ENCODE peak calls at places on chromosomes 11 and 22, in nine cellular contexts. One of them, this sample, is unnamed.

GRCh38 chr22:46149493-46149997 is 781 bp upstream of the PPARA start:
- DNase-seq in suprapubic skin: peak
- DNase-seq in brain microvascular endothelial cell: no peak
- DNase-seq in IMR-90: no peak
- DNase-seq in neural progenitor cell: peak
- DNase-seq in mucosa of descending colon: peak
- DNase-seq in HepG2: no peak
- DNase-seq in retinal pigment epithelial cell: peak
- DNase-seq in adrenal gland: peak
- DNase-seq in this sample: no peak

GRCh38 chr11:129190087-129190486 is 2.0 kb downstream of the ARHGAP32 start:
- DNase-seq in suprapubic skin: no peak
- DNase-seq in brain microvascular endothelial cell: no peak
- DNase-seq in IMR-90: no peak
- DNase-seq in neural progenitor cell: no peak
- DNase-seq in mucosa of descending colon: no peak
- DNase-seq in HepG2: no peak
- DNase-seq in retinal pigment epithelial cell: no peak
- DNase-seq in adrenal gland: no peak
- DNase-seq in this sample: no peak

GRCh38 chr11:100632970-100633452 is 54.1 kb upstream of the ARHGAP42 start:
- DNase-seq in suprapubic skin: peak
- DNase-seq in brain microvascular endothelial cell: peak
- DNase-seq in IMR-90: peak
- DNase-seq in neural progenitor cell: no peak
- DNase-seq in mucosa of descending colon: no peak
- DNase-seq in HepG2: peak
- DNase-seq in retinal pigment epithelial cell: peak
- DNase-seq in adrenal gland: peak
- DNase-seq in this sample: peak

GRCh38 chr11:45885274-45885920 is at the start of gene MAPK8IP1:
- DNase-seq in suprapubic skin: no peak
- DNase-seq in brain microvascular endothelial cell: no peak
- DNase-seq in IMR-90: no peak
- DNase-seq in neural progenitor cell: peak
- DNase-seq in mucosa of descending colon: peak
- DNase-seq in HepG2: peak
- DNase-seq in retinal pigment epithelial cell: no peak
- DNase-seq in adrenal gland: peak
- DNase-seq in this sample: no peak

GRCh38 chr11:45489281-45489906 is 176.0 kb downstream of the CHST1 start:
- DNase-seq in suprapubic skin: peak
- DNase-seq in brain microvascular endothelial cell: no peak
- DNase-seq in IMR-90: no peak
- DNase-seq in neural progenitor cell: no peak
- DNase-seq in mucosa of descending colon: no peak
- DNase-seq in HepG2: no peak
- DNase-seq in retinal pigment epithelial cell: no peak
- DNase-seq in adrenal gland: peak
- DNase-seq in this sample: no peak

GRCh38 chr11:75547617-75548054 is 14.4 kb upstream of the SERPINH1 start:
- DNase-seq in suprapubic skin: no peak
- DNase-seq in brain microvascular endothelial cell: no peak
- DNase-seq in IMR-90: peak
- DNase-seq in neural progenitor cell: peak
- DNase-seq in mucosa of descending colon: no peak
- DNase-seq in HepG2: peak
- DNase-seq in retinal pigment epithelial cell: no peak
- DNase-seq in adrenal gland: peak
- DNase-seq in this sample: peak

GRCh38 chr22:40240160-40240559 is 62.4 kb downstream of the TNRC6B start:
- DNase-seq in suprapubic skin: no peak
- DNase-seq in brain microvascular endothelial cell: no peak
- DNase-seq in IMR-90: no peak
- DNase-seq in neural progenitor cell: peak
- DNase-seq in mucosa of descending colon: no peak
- DNase-seq in HepG2: no peak
- DNase-seq in retinal pigment epithelial cell: no peak
- DNase-seq in adrenal gland: no peak
- DNase-seq in this sample: no peak

GRCh38 chr11:11215944-11216343 is 137.1 kb downstream of the CSNK2A3 start:
- DNase-seq in suprapubic skin: no peak
- DNase-seq in brain microvascular endothelial cell: no peak
- DNase-seq in IMR-90: no peak
- DNase-seq in neural progenitor cell: peak
- DNase-seq in mucosa of descending colon: no peak
- DNase-seq in HepG2: peak
- DNase-seq in retinal pigment epithelial cell: no peak
- DNase-seq in adrenal gland: no peak
- DNase-seq in this sample: no peak

GRCh38 chr22:46053563-46054090 is 76.7 kb upstream of the WNT7B start:
- DNase-seq in suprapubic skin: peak
- DNase-seq in brain microvascular endothelial cell: no peak
- DNase-seq in IMR-90: peak
- DNase-seq in neural progenitor cell: no peak
- DNase-seq in mucosa of descending colon: peak
- DNase-seq in HepG2: no peak
- DNase-seq in retinal pigment epithelial cell: no peak
- DNase-seq in adrenal gland: peak
- DNase-seq in this sample: no peak

GRCh38 chr11:107598225-107599139 is 7.5 kb downstream of the ELMOD1 start:
- DNase-seq in suprapubic skin: no peak
- DNase-seq in brain microvascular endothelial cell: no peak
- DNase-seq in IMR-90: no peak
- DNase-seq in neural progenitor cell: peak
- DNase-seq in mucosa of descending colon: no peak
- DNase-seq in HepG2: no peak
- DNase-seq in retinal pigment epithelial cell: no peak
- DNase-seq in adrenal gland: no peak
- DNase-seq in this sample: no peak

GRCh38 chr11:119940401-119940976 is 197.4 kb downstream of the TRIM29 start:
- DNase-seq in suprapubic skin: no peak
- DNase-seq in brain microvascular endothelial cell: no peak
- DNase-seq in IMR-90: no peak
- DNase-seq in neural progenitor cell: no peak
- DNase-seq in mucosa of descending colon: no peak
- DNase-seq in HepG2: no peak
- DNase-seq in retinal pigment epithelial cell: no peak
- DNase-seq in adrenal gland: no peak
- DNase-seq in this sample: no peak

GRCh38 chr11:130782361-130783221 is 133.7 kb downstream of the SNX19 start:
- DNase-seq in suprapubic skin: no peak
- DNase-seq in brain microvascular endothelial cell: peak
- DNase-seq in IMR-90: peak
- DNase-seq in neural progenitor cell: peak
- DNase-seq in mucosa of descending colon: no peak
- DNase-seq in HepG2: no peak
- DNase-seq in retinal pigment epithelial cell: peak
- DNase-seq in adrenal gland: no peak
- DNase-seq in this sample: no peak

GRCh38 chr11:117519590-117519989 is 191.9 kb downstream of the CEP164 start:
- DNase-seq in suprapubic skin: no peak
- DNase-seq in brain microvascular endothelial cell: no peak
- DNase-seq in IMR-90: no peak
- DNase-seq in neural progenitor cell: no peak
- DNase-seq in mucosa of descending colon: no peak
- DNase-seq in HepG2: no peak
- DNase-seq in retinal pigment epithelial cell: no peak
- DNase-seq in adrenal gland: no peak
- DNase-seq in this sample: no peak

GRCh38 chr11:116750070-116750718 is 22.6 kb downstream of the BUD13 start:
- DNase-seq in suprapubic skin: no peak
- DNase-seq in brain microvascular endothelial cell: no peak
- DNase-seq in IMR-90: no peak
- DNase-seq in neural progenitor cell: no peak
- DNase-seq in mucosa of descending colon: no peak
- DNase-seq in HepG2: no peak
- DNase-seq in retinal pigment epithelial cell: no peak
- DNase-seq in adrenal gland: no peak
- DNase-seq in this sample: no peak

GRCh38 chr11:63785823-63786222 is 17.2 kb upstream of the ZFTA start:
- DNase-seq in suprapubic skin: no peak
- DNase-seq in brain microvascular endothelial cell: no peak
- DNase-seq in IMR-90: no peak
- DNase-seq in neural progenitor cell: no peak
- DNase-seq in mucosa of descending colon: no peak
- DNase-seq in HepG2: no peak
- DNase-seq in retinal pigment epithelial cell: no peak
- DNase-seq in adrenal gland: no peak
- DNase-seq in this sample: no peak

GRCh38 chr22:48832592-48832991 is 995.1 kb downstream of the BRD1 start:
- DNase-seq in suprapubic skin: no peak
- DNase-seq in brain microvascular endothelial cell: no peak
- DNase-seq in IMR-90: no peak
- DNase-seq in neural progenitor cell: no peak
- DNase-seq in mucosa of descending colon: no peak
- DNase-seq in HepG2: no peak
- DNase-seq in retinal pigment epithelial cell: no peak
- DNase-seq in adrenal gland: no peak
- DNase-seq in this sample: no peak

GRCh38 chr22:22346401-22347107 is 102.0 kb downstream of the VPREB1 start:
- DNase-seq in suprapubic skin: no peak
- DNase-seq in brain microvascular endothelial cell: no peak
- DNase-seq in IMR-90: no peak
- DNase-seq in neural progenitor cell: no peak
- DNase-seq in mucosa of descending colon: no peak
- DNase-seq in HepG2: no peak
- DNase-seq in retinal pigment epithelial cell: no peak
- DNase-seq in adrenal gland: no peak
- DNase-seq in this sample: no peak

DNA sequence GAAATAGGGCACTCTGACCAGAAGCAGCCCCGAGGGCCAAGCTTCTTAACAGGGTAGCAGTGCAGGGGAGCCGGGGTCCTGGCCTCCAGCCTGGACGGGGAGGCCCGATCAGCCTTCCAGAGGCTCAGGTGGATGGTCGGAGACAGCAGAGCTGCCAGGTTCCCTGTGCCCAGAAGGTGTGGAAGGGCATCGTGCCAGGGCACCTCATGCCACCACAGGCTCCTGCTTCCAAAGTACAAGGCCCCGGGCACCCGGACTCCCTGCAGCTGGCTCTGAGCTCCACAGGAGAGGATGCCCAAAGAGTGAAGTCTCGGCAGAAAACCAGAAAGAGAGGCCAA is 14.3 kb downstream of the EHD1 start:
- DNase-seq in suprapubic skin: no peak
- DNase-seq in brain microvascular endothelial cell: no peak
- DNase-seq in IMR-90: no peak
- DNase-seq in neural progenitor cell: no peak
- DNase-seq in mucosa of descending colon: no peak
- DNase-seq in HepG2: no peak
- DNase-seq in retinal pigment epithelial cell: no peak
- DNase-seq in adrenal gland: no peak
- DNase-seq in this sample: no peak
- H3K4me3 ChIP-seq in suprapubic skin: peak
- H3K4me3 ChIP-seq in brain microvascular endothelial cell: no peak
- H3K4me3 ChIP-seq in IMR-90: no peak
- H3K4me3 ChIP-seq in neural progenitor cell: no peak
- H3K4me3 ChIP-seq in mucosa of descending colon: no peak
- H3K4me3 ChIP-seq in HepG2: no peak
- H3K4me3 ChIP-seq in retinal pigment epithelial cell: no peak
- H3K4me3 ChIP-seq in adrenal gland: peak
- H3K4me3 ChIP-seq in this sample: no peak

DNA sequence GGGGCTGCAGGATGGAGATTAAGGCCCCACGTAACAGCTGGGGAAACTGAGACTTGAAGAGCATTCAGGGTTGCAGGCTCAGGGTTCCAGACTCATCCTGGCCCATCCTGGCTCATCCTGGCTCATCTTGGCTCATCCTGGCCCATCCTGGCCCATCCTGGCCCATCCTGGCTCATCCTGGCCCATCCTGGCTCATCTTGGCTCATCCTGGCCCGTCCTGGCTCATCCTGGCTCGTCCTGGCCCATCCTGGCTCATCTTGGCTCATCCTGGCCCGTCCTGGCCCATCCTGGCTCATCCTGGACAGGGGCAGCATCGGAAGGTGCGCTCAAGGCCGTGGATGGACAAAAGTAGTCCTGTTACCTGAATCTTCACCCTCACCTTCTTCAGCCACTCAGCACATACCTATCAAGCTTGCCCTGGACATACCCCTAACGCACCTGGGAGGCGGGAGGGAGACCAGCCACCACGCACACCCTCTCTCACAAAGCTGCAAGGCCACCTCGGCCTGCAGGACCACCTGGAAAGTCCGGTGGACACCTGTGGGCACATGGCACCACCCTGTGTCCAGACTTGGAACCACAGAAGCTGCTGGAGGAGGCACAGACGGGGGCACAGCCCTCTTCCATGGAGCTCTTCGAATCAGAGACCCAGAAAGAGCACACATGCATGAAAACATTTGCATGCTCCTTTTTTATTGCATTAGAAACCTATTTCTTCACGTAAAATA is 20.3 kb upstream of the NLRP6 start:
- DNase-seq in suprapubic skin: no peak
- DNase-seq in brain microvascular endothelial cell: no peak
- DNase-seq in IMR-90: no peak
- DNase-seq in neural progenitor cell: no peak
- DNase-seq in mucosa of descending colon: no peak
- DNase-seq in HepG2: peak
- DNase-seq in retinal pigment epithelial cell: no peak
- DNase-seq in adrenal gland: peak
- DNase-seq in this sample: no peak
- TF ChIP-seq CTCF in suprapubic skin: no peak
- TF ChIP-seq CTCF in brain microvascular endothelial cell: peak
- TF ChIP-seq CTCF in IMR-90: peak
- TF ChIP-seq CTCF in neural progenitor cell: no peak
- TF ChIP-seq CTCF in mucosa of descending colon: no peak
- TF ChIP-seq CTCF in HepG2: peak
- TF ChIP-seq CTCF in retinal pigment epithelial cell: peak
- TF ChIP-seq CTCF in adrenal gland: no peak
- TF ChIP-seq CTCF in this sample: peak

GRCh38 chr22:42857845-42858481 is 890 bp upstream of the ARFGAP3 start:
- DNase-seq in suprapubic skin: no peak
- DNase-seq in brain microvascular endothelial cell: no peak
- DNase-seq in IMR-90: no peak
- DNase-seq in neural progenitor cell: no peak
- DNase-seq in mucosa of descending colon: no peak
- DNase-seq in HepG2: peak
- DNase-seq in retinal pigment epithelial cell: no peak
- DNase-seq in adrenal gland: peak
- DNase-seq in this sample: no peak
- H3K4me3 ChIP-seq in suprapubic skin: peak
- H3K4me3 ChIP-seq in brain microvascular endothelial cell: no peak
- H3K4me3 ChIP-seq in IMR-90: no peak
- H3K4me3 ChIP-seq in neural progenitor cell: no peak
- H3K4me3 ChIP-seq in mucosa of descending colon: peak
- H3K4me3 ChIP-seq in HepG2: no peak
- H3K4me3 ChIP-seq in retinal pigment epithelial cell: no peak
- H3K4me3 ChIP-seq in adrenal gland: peak
- H3K4me3 ChIP-seq in this sample: no peak

DNA sequence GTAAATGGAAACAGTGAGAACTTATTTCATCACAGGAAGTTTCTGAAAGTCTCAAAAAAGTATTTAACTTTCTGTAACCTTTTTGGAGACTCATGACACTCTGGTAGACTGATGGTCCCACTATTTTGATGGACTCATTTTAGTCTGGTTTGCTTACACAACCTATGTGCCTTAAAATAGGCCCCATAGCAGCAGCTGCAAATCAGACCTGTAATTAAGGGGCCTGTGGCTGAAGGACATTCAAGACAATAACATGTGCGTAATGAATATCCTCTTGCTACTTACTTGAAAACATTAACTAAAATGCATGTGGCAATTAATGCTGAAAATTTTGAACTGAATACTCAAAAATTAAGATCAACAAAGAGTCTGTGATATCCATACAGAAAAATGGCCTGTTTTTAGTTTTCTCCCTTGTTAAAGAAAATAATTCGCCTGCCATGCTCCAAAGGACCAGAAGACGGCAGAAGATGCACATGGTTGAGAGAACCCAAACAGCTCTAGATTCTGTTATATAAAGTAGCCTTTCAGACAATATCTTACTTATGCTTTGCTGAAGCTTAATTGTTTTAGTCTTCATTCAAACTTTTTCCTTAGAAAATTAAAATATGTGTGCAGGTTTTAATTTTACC is 568.5 kb downstream of the KCNA4 start:
- DNase-seq in suprapubic skin: no peak
- DNase-seq in brain microvascular endothelial cell: peak
- DNase-seq in IMR-90: peak
- DNase-seq in neural progenitor cell: peak
- DNase-seq in mucosa of descending colon: no peak
- DNase-seq in HepG2: no peak
- DNase-seq in retinal pigment epithelial cell: no peak
- DNase-seq in adrenal gland: peak
- DNase-seq in this sample: no peak
- TF ChIP-seq CTCF in suprapubic skin: peak
- TF ChIP-seq CTCF in brain microvascular endothelial cell: peak
- TF ChIP-seq CTCF in IMR-90: peak
- TF ChIP-seq CTCF in neural progenitor cell: peak
- TF ChIP-seq CTCF in mucosa of descending colon: no peak
- TF ChIP-seq CTCF in HepG2: peak
- TF ChIP-seq CTCF in retinal pigment epithelial cell: peak
- TF ChIP-seq CTCF in adrenal gland: peak
- TF ChIP-seq CTCF in this sample: peak